ENCODE peak calls at places on chromosomes 2 and 18, in eight cellular contexts. One of them, this sample, is unnamed.

GRCh38 chr18:13305326-13305725 is 86.8 kb downstream of the LDLRAD4 start:
- DNase-seq in HuH-7: no peak
- DNase-seq in stomach: no peak
- DNase-seq in SHP77: no peak
- DNase-seq in activated CD8-positive, alpha-beta memory T cell treated with anti-CD3 and anti-CD28 coated beads, Interleukin-2, amount 10 ng/mL, durations not matched to agents 7 days and 5 days: no peak
- DNase-seq in stimulated activated CD4-positive, alpha-beta T cell treated with anti-CD3 and anti-CD28 coated beads, Interleukin-1b, Interleukin-23, amount 100 ng/mL, for 1 hour: no peak
- DNase-seq in stimulated activated naive CD8-positive, alpha-beta T cell treated with anti-CD3 and anti-CD28 coated beads, Interleukin-15, amount 100 ng/mL, for 72 hours: no peak
- DNase-seq in NCI-H345: no peak
- DNase-seq in this sample: no peak

GRCh38 chr2:203714112-203714511 is 7.7 kb downstream of the CD28 start:
- DNase-seq in SHP77: no peak
- DNase-seq in stimulated activated CD4-positive, alpha-beta T cell treated with anti-CD3 and anti-CD28 coated beads, Interleukin-1b, Interleukin-23, amount 100 ng/mL, for 1 hour: no peak
- DNase-seq in stomach: peak; percentile 49
- DNase-seq in NCI-H345: no peak
- DNase-seq in stimulated activated naive CD8-positive, alpha-beta T cell treated with anti-CD3 and anti-CD28 coated beads, Interleukin-15, amount 100 ng/mL, for 72 hours: no peak
- DNase-seq in activated CD8-positive, alpha-beta memory T cell treated with anti-CD3 and anti-CD28 coated beads, Interleukin-2, amount 10 ng/mL, durations not matched to agents 7 days and 5 days: no peak
- DNase-seq in HuH-7: peak; percentile 40
- DNase-seq in this sample: no peak

GRCh38 chr2:8089596-8089995 is 592.3 kb upstream of the ID2 start:
- DNase-seq in stimulated activated naive CD8-positive, alpha-beta T cell treated with anti-CD3 and anti-CD28 coated beads, Interleukin-15, amount 100 ng/mL, for 72 hours: no peak
- DNase-seq in activated CD8-positive, alpha-beta memory T cell treated with anti-CD3 and anti-CD28 coated beads, Interleukin-2, amount 10 ng/mL, durations not matched to agents 7 days and 5 days: no peak
- DNase-seq in HuH-7: no peak
- DNase-seq in SHP77: no peak
- DNase-seq in stimulated activated CD4-positive, alpha-beta T cell treated with anti-CD3 and anti-CD28 coated beads, Interleukin-1b, Interleukin-23, amount 100 ng/mL, for 1 hour: no peak
- DNase-seq in NCI-H345: no peak
- DNase-seq in stomach: no peak
- DNase-seq in this sample: no peak

GRCh38 chr2:34252111-34252510 is 653.0 kb upstream of the FAM98A start:
- DNase-seq in stomach: no peak
- DNase-seq in stimulated activated CD4-positive, alpha-beta T cell treated with anti-CD3 and anti-CD28 coated beads, Interleukin-1b, Interleukin-23, amount 100 ng/mL, for 1 hour: no peak
- DNase-seq in NCI-H345: no peak
- DNase-seq in activated CD8-positive, alpha-beta memory T cell treated with anti-CD3 and anti-CD28 coated beads, Interleukin-2, amount 10 ng/mL, durations not matched to agents 7 days and 5 days: no peak
- DNase-seq in stimulated activated naive CD8-positive, alpha-beta T cell treated with anti-CD3 and anti-CD28 coated beads, Interleukin-15, amount 100 ng/mL, for 72 hours: no peak
- DNase-seq in HuH-7: no peak
- DNase-seq in SHP77: no peak
- DNase-seq in this sample: no peak

GRCh38 chr2:107025869-107026380 is 140.0 kb upstream of the ST6GAL2 start:
- DNase-seq in stimulated activated naive CD8-positive, alpha-beta T cell treated with anti-CD3 and anti-CD28 coated beads, Interleukin-15, amount 100 ng/mL, for 72 hours: no peak
- DNase-seq in NCI-H345: no peak
- DNase-seq in stimulated activated CD4-positive, alpha-beta T cell treated with anti-CD3 and anti-CD28 coated beads, Interleukin-1b, Interleukin-23, amount 100 ng/mL, for 1 hour: no peak
- DNase-seq in stomach: no peak
- DNase-seq in SHP77: no peak
- DNase-seq in activated CD8-positive, alpha-beta memory T cell treated with anti-CD3 and anti-CD28 coated beads, Interleukin-2, amount 10 ng/mL, durations not matched to agents 7 days and 5 days: no peak
- DNase-seq in HuH-7: no peak
- DNase-seq in this sample: no peak

GRCh38 chr2:117936871-117937428 is 76.9 kb downstream of the CCDC93 start:
- DNase-seq in stimulated activated naive CD8-positive, alpha-beta T cell treated with anti-CD3 and anti-CD28 coated beads, Interleukin-15, amount 100 ng/mL, for 72 hours: no peak
- DNase-seq in NCI-H345: no peak
- DNase-seq in stimulated activated CD4-positive, alpha-beta T cell treated with anti-CD3 and anti-CD28 coated beads, Interleukin-1b, Interleukin-23, amount 100 ng/mL, for 1 hour: no peak
- DNase-seq in SHP77: no peak
- DNase-seq in HuH-7: no peak
- DNase-seq in stomach: no peak
- DNase-seq in activated CD8-positive, alpha-beta memory T cell treated with anti-CD3 and anti-CD28 coated beads, Interleukin-2, amount 10 ng/mL, durations not matched to agents 7 days and 5 days: no peak
- DNase-seq in this sample: no peak

GRCh38 chr18:11987527-11987926 is 6.2 kb downstream of the IMPA2 start:
- DNase-seq in stimulated activated CD4-positive, alpha-beta T cell treated with anti-CD3 and anti-CD28 coated beads, Interleukin-1b, Interleukin-23, amount 100 ng/mL, for 1 hour: no peak
- DNase-seq in SHP77: no peak
- DNase-seq in stomach: no peak
- DNase-seq in activated CD8-positive, alpha-beta memory T cell treated with anti-CD3 and anti-CD28 coated beads, Interleukin-2, amount 10 ng/mL, durations not matched to agents 7 days and 5 days: no peak
- DNase-seq in NCI-H345: no peak
- DNase-seq in stimulated activated naive CD8-positive, alpha-beta T cell treated with anti-CD3 and anti-CD28 coated beads, Interleukin-15, amount 100 ng/mL, for 72 hours: no peak
- DNase-seq in HuH-7: no peak
- DNase-seq in this sample: no peak

GRCh38 chr2:239902749-239903201 is 122.4 kb downstream of the NDUFA10 start:
- DNase-seq in stomach: peak; percentile 13
- DNase-seq in NCI-H345: no peak
- DNase-seq in activated CD8-positive, alpha-beta memory T cell treated with anti-CD3 and anti-CD28 coated beads, Interleukin-2, amount 10 ng/mL, durations not matched to agents 7 days and 5 days: no peak
- DNase-seq in stimulated activated naive CD8-positive, alpha-beta T cell treated with anti-CD3 and anti-CD28 coated beads, Interleukin-15, amount 100 ng/mL, for 72 hours: no peak
- DNase-seq in HuH-7: no peak
- DNase-seq in SHP77: no peak
- DNase-seq in stimulated activated CD4-positive, alpha-beta T cell treated with anti-CD3 and anti-CD28 coated beads, Interleukin-1b, Interleukin-23, amount 100 ng/mL, for 1 hour: no peak
- DNase-seq in this sample: no peak

GRCh38 chr2:64311948-64312621 is 141.9 kb upstream of the LGALSL start:
- DNase-seq in stomach: peak; percentile 75
- DNase-seq in activated CD8-positive, alpha-beta memory T cell treated with anti-CD3 and anti-CD28 coated beads, Interleukin-2, amount 10 ng/mL, durations not matched to agents 7 days and 5 days: no peak
- DNase-seq in stimulated activated CD4-positive, alpha-beta T cell treated with anti-CD3 and anti-CD28 coated beads, Interleukin-1b, Interleukin-23, amount 100 ng/mL, for 1 hour: no peak
- DNase-seq in NCI-H345: no peak
- DNase-seq in HuH-7: peak; percentile 85
- DNase-seq in SHP77: peak; percentile 56
- DNase-seq in stimulated activated naive CD8-positive, alpha-beta T cell treated with anti-CD3 and anti-CD28 coated beads, Interleukin-15, amount 100 ng/mL, for 72 hours: no peak
- DNase-seq in this sample: no peak

GRCh38 chr18:44179693-44180092 is 501.0 kb upstream of the SETBP1 start:
- DNase-seq in stomach: no peak
- DNase-seq in NCI-H345: no peak
- DNase-seq in HuH-7: no peak
- DNase-seq in activated CD8-positive, alpha-beta memory T cell treated with anti-CD3 and anti-CD28 coated beads, Interleukin-2, amount 10 ng/mL, durations not matched to agents 7 days and 5 days: no peak
- DNase-seq in SHP77: no peak
- DNase-seq in stimulated activated naive CD8-positive, alpha-beta T cell treated with anti-CD3 and anti-CD28 coated beads, Interleukin-15, amount 100 ng/mL, for 72 hours: no peak
- DNase-seq in stimulated activated CD4-positive, alpha-beta T cell treated with anti-CD3 and anti-CD28 coated beads, Interleukin-1b, Interleukin-23, amount 100 ng/mL, for 1 hour: no peak
- DNase-seq in this sample: no peak

GRCh38 chr18:76451475-76452331 is 43.3 kb downstream of the ZNF516 start:
- DNase-seq in stimulated activated CD4-positive, alpha-beta T cell treated with anti-CD3 and anti-CD28 coated beads, Interleukin-1b, Interleukin-23, amount 100 ng/mL, for 1 hour: no peak
- DNase-seq in SHP77: peak; percentile 46
- DNase-seq in HuH-7: no peak
- DNase-seq in activated CD8-positive, alpha-beta memory T cell treated with anti-CD3 and anti-CD28 coated beads, Interleukin-2, amount 10 ng/mL, durations not matched to agents 7 days and 5 days: peak; percentile 16
- DNase-seq in stomach: no peak
- DNase-seq in stimulated activated naive CD8-positive, alpha-beta T cell treated with anti-CD3 and anti-CD28 coated beads, Interleukin-15, amount 100 ng/mL, for 72 hours: no peak
- DNase-seq in NCI-H345: no peak
- DNase-seq in this sample: no peak

GRCh38 chr2:67719351-67719750 is 322.2 kb downstream of the ETAA1 start:
- DNase-seq in stimulated activated naive CD8-positive, alpha-beta T cell treated with anti-CD3 and anti-CD28 coated beads, Interleukin-15, amount 100 ng/mL, for 72 hours: no peak
- DNase-seq in NCI-H345: no peak
- DNase-seq in stimulated activated CD4-positive, alpha-beta T cell treated with anti-CD3 and anti-CD28 coated beads, Interleukin-1b, Interleukin-23, amount 100 ng/mL, for 1 hour: no peak
- DNase-seq in activated CD8-positive, alpha-beta memory T cell treated with anti-CD3 and anti-CD28 coated beads, Interleukin-2, amount 10 ng/mL, durations not matched to agents 7 days and 5 days: no peak
- DNase-seq in stomach: no peak
- DNase-seq in HuH-7: no peak
- DNase-seq in SHP77: no peak
- DNase-seq in this sample: no peak

GRCh38 chr2:95260028-95261023 is 13.9 kb upstream of the PROM2 start:
- DNase-seq in stomach: peak; percentile 18
- DNase-seq in stimulated activated naive CD8-positive, alpha-beta T cell treated with anti-CD3 and anti-CD28 coated beads, Interleukin-15, amount 100 ng/mL, for 72 hours: no peak
- DNase-seq in HuH-7: no peak
- DNase-seq in SHP77: no peak
- DNase-seq in activated CD8-positive, alpha-beta memory T cell treated with anti-CD3 and anti-CD28 coated beads, Interleukin-2, amount 10 ng/mL, durations not matched to agents 7 days and 5 days: no peak
- DNase-seq in NCI-H345: no peak
- DNase-seq in stimulated activated CD4-positive, alpha-beta T cell treated with anti-CD3 and anti-CD28 coated beads, Interleukin-1b, Interleukin-23, amount 100 ng/mL, for 1 hour: no peak
- DNase-seq in this sample: no peak

GRCh38 chr2:48279347-48279746 is 250.6 kb upstream of the STON1 start:
- DNase-seq in HuH-7: peak; percentile 10
- DNase-seq in NCI-H345: peak; percentile 74
- DNase-seq in activated CD8-positive, alpha-beta memory T cell treated with anti-CD3 and anti-CD28 coated beads, Interleukin-2, amount 10 ng/mL, durations not matched to agents 7 days and 5 days: no peak
- DNase-seq in stimulated activated CD4-positive, alpha-beta T cell treated with anti-CD3 and anti-CD28 coated beads, Interleukin-1b, Interleukin-23, amount 100 ng/mL, for 1 hour: no peak
- DNase-seq in SHP77: no peak
- DNase-seq in stimulated activated naive CD8-positive, alpha-beta T cell treated with anti-CD3 and anti-CD28 coated beads, Interleukin-15, amount 100 ng/mL, for 72 hours: no peak
- DNase-seq in stomach: no peak
- DNase-seq in this sample: no peak

GRCh38 chr2:181762000-181762399 is 81.7 kb upstream of the NEUROD1 start:
- DNase-seq in HuH-7: no peak
- DNase-seq in SHP77: no peak
- DNase-seq in stimulated activated CD4-positive, alpha-beta T cell treated with anti-CD3 and anti-CD28 coated beads, Interleukin-1b, Interleukin-23, amount 100 ng/mL, for 1 hour: no peak
- DNase-seq in stomach: no peak
- DNase-seq in NCI-H345: no peak
- DNase-seq in activated CD8-positive, alpha-beta memory T cell treated with anti-CD3 and anti-CD28 coated beads, Interleukin-2, amount 10 ng/mL, durations not matched to agents 7 days and 5 days: no peak
- DNase-seq in stimulated activated naive CD8-positive, alpha-beta T cell treated with anti-CD3 and anti-CD28 coated beads, Interleukin-15, amount 100 ng/mL, for 72 hours: no peak
- DNase-seq in this sample: no peak

GRCh38 chr2:100592226-100592625 is 29.4 kb downstream of the PDCL3 start:
- DNase-seq in stimulated activated naive CD8-positive, alpha-beta T cell treated with anti-CD3 and anti-CD28 coated beads, Interleukin-15, amount 100 ng/mL, for 72 hours: no peak
- DNase-seq in NCI-H345: no peak
- DNase-seq in activated CD8-positive, alpha-beta memory T cell treated with anti-CD3 and anti-CD28 coated beads, Interleukin-2, amount 10 ng/mL, durations not matched to agents 7 days and 5 days: no peak
- DNase-seq in SHP77: no peak
- DNase-seq in HuH-7: no peak
- DNase-seq in stomach: no peak
- DNase-seq in stimulated activated CD4-positive, alpha-beta T cell treated with anti-CD3 and anti-CD28 coated beads, Interleukin-1b, Interleukin-23, amount 100 ng/mL, for 1 hour: no peak
- DNase-seq in this sample: no peak

GRCh38 chr18:61581578-61582204 is 248.5 kb downstream of the CDH20 start:
- DNase-seq in stomach: peak; percentile 86
- DNase-seq in HuH-7: peak; percentile 68
- DNase-seq in stimulated activated CD4-positive, alpha-beta T cell treated with anti-CD3 and anti-CD28 coated beads, Interleukin-1b, Interleukin-23, amount 100 ng/mL, for 1 hour: peak; percentile 60
- DNase-seq in SHP77: peak; percentile 33
- DNase-seq in stimulated activated naive CD8-positive, alpha-beta T cell treated with anti-CD3 and anti-CD28 coated beads, Interleukin-15, amount 100 ng/mL, for 72 hours: peak; percentile 76
- DNase-seq in NCI-H345: peak; percentile 82
- DNase-seq in activated CD8-positive, alpha-beta memory T cell treated with anti-CD3 and anti-CD28 coated beads, Interleukin-2, amount 10 ng/mL, durations not matched to agents 7 days and 5 days: peak; percentile 63
- DNase-seq in this sample: peak; percentile 50

GRCh38 chr18:50374753-50375391 is at the start of gene SKA1:
- DNase-seq in stimulated activated naive CD8-positive, alpha-beta T cell treated with anti-CD3 and anti-CD28 coated beads, Interleukin-15, amount 100 ng/mL, for 72 hours: peak; percentile 88
- DNase-seq in HuH-7: peak; percentile 76
- DNase-seq in SHP77: peak; percentile 87
- DNase-seq in activated CD8-positive, alpha-beta memory T cell treated with anti-CD3 and anti-CD28 coated beads, Interleukin-2, amount 10 ng/mL, durations not matched to agents 7 days and 5 days: peak; percentile 96
- DNase-seq in stimulated activated CD4-positive, alpha-beta T cell treated with anti-CD3 and anti-CD28 coated beads, Interleukin-1b, Interleukin-23, amount 100 ng/mL, for 1 hour: peak; percentile 84
- DNase-seq in NCI-H345: peak; percentile 96
- DNase-seq in stomach: peak; percentile 93
- DNase-seq in this sample: peak; percentile 85

GRCh38 chr2:177143444-177143843 is 69.2 kb upstream of the HNRNPA3 start:
- DNase-seq in activated CD8-positive, alpha-beta memory T cell treated with anti-CD3 and anti-CD28 coated beads, Interleukin-2, amount 10 ng/mL, durations not matched to agents 7 days and 5 days: no peak
- DNase-seq in stimulated activated CD4-positive, alpha-beta T cell treated with anti-CD3 and anti-CD28 coated beads, Interleukin-1b, Interleukin-23, amount 100 ng/mL, for 1 hour: no peak
- DNase-seq in HuH-7: no peak
- DNase-seq in NCI-H345: no peak
- DNase-seq in SHP77: peak; percentile 66
- DNase-seq in stimulated activated naive CD8-positive, alpha-beta T cell treated with anti-CD3 and anti-CD28 coated beads, Interleukin-15, amount 100 ng/mL, for 72 hours: no peak
- DNase-seq in stomach: no peak
- DNase-seq in this sample: no peak

GRCh38 chr18:26941608-26942007 is 76.1 kb upstream of the AQP4 start:
- DNase-seq in stimulated activated naive CD8-positive, alpha-beta T cell treated with anti-CD3 and anti-CD28 coated beads, Interleukin-15, amount 100 ng/mL, for 72 hours: no peak
- DNase-seq in NCI-H345: no peak
- DNase-seq in SHP77: no peak
- DNase-seq in activated CD8-positive, alpha-beta memory T cell treated with anti-CD3 and anti-CD28 coated beads, Interleukin-2, amount 10 ng/mL, durations not matched to agents 7 days and 5 days: no peak
- DNase-seq in stimulated activated CD4-positive, alpha-beta T cell treated with anti-CD3 and anti-CD28 coated beads, Interleukin-1b, Interleukin-23, amount 100 ng/mL, for 1 hour: no peak
- DNase-seq in HuH-7: no peak
- DNase-seq in stomach: no peak
- DNase-seq in this sample: no peak

GRCh38 chr2:29241955-29242565 is 126.8 kb downstream of the CLIP4 start:
- DNase-seq in SHP77: no peak
- DNase-seq in stomach: no peak
- DNase-seq in HuH-7: no peak
- DNase-seq in stimulated activated CD4-positive, alpha-beta T cell treated with anti-CD3 and anti-CD28 coated beads, Interleukin-1b, Interleukin-23, amount 100 ng/mL, for 1 hour: no peak
- DNase-seq in NCI-H345: no peak
- DNase-seq in activated CD8-positive, alpha-beta memory T cell treated with anti-CD3 and anti-CD28 coated beads, Interleukin-2, amount 10 ng/mL, durations not matched to agents 7 days and 5 days: no peak
- DNase-seq in stimulated activated naive CD8-positive, alpha-beta T cell treated with anti-CD3 and anti-CD28 coated beads, Interleukin-15, amount 100 ng/mL, for 72 hours: no peak
- DNase-seq in this sample: no peak

GRCh38 chr2:227447606-227448005 is 24.4 kb upstream of the AGFG1 start:
- DNase-seq in NCI-H345: no peak
- DNase-seq in stimulated activated naive CD8-positive, alpha-beta T cell treated with anti-CD3 and anti-CD28 coated beads, Interleukin-15, amount 100 ng/mL, for 72 hours: no peak
- DNase-seq in SHP77: no peak
- DNase-seq in HuH-7: no peak
- DNase-seq in activated CD8-positive, alpha-beta memory T cell treated with anti-CD3 and anti-CD28 coated beads, Interleukin-2, amount 10 ng/mL, durations not matched to agents 7 days and 5 days: no peak
- DNase-seq in stomach: no peak
- DNase-seq in stimulated activated CD4-positive, alpha-beta T cell treated with anti-CD3 and anti-CD28 coated beads, Interleukin-1b, Interleukin-23, amount 100 ng/mL, for 1 hour: no peak
- DNase-seq in this sample: no peak

GRCh38 chr2:25333981-25334380 is 7.7 kb downstream of the DNMT3A start:
- DNase-seq in HuH-7: no peak
- DNase-seq in stimulated activated CD4-positive, alpha-beta T cell treated with anti-CD3 and anti-CD28 coated beads, Interleukin-1b, Interleukin-23, amount 100 ng/mL, for 1 hour: no peak
- DNase-seq in SHP77: no peak
- DNase-seq in activated CD8-positive, alpha-beta memory T cell treated with anti-CD3 and anti-CD28 coated beads, Interleukin-2, amount 10 ng/mL, durations not matched to agents 7 days and 5 days: no peak
- DNase-seq in stimulated activated naive CD8-positive, alpha-beta T cell treated with anti-CD3 and anti-CD28 coated beads, Interleukin-15, amount 100 ng/mL, for 72 hours: no peak
- DNase-seq in stomach: no peak
- DNase-seq in NCI-H345: no peak
- DNase-seq in this sample: no peak

GRCh38 chr2:23312996-23313606 is 71.9 kb upstream of the KLHL29 start:
- DNase-seq in stomach: no peak
- DNase-seq in NCI-H345: peak; percentile 27
- DNase-seq in activated CD8-positive, alpha-beta memory T cell treated with anti-CD3 and anti-CD28 coated beads, Interleukin-2, amount 10 ng/mL, durations not matched to agents 7 days and 5 days: no peak
- DNase-seq in stimulated activated CD4-positive, alpha-beta T cell treated with anti-CD3 and anti-CD28 coated beads, Interleukin-1b, Interleukin-23, amount 100 ng/mL, for 1 hour: no peak
- DNase-seq in HuH-7: peak; percentile 68
- DNase-seq in stimulated activated naive CD8-positive, alpha-beta T cell treated with anti-CD3 and anti-CD28 coated beads, Interleukin-15, amount 100 ng/mL, for 72 hours: peak; percentile 40
- DNase-seq in SHP77: peak; percentile 22
- DNase-seq in this sample: no peak